ENCODE peak calls at places on chromosome 22, in five cellular contexts. B, R, O, F and Z are unnamed samples.

GRCh38 chr22:49323751-49324415 is 503.8 kb downstream of the BRD1 start:
- DNase-seq in F (no peak), B (no peak), R (no peak), O (no peak), Z (no peak)

GRCh38 chr22:38866399-38867123 is 5.5 kb downstream of the CBX6 start:
- DNase-seq in O (no peak), F (no peak), R (no peak), B (no peak), Z (no peak)

GRCh38 chr22:46071451-46072029 is 78.8 kb upstream of the PPARA start:
- DNase-seq in O (no peak), B (peak), R (peak), F (peak), Z (peak)

GRCh38 chr22:30969532-30970355 is 679 bp downstream of the TUG1 start:
- DNase-seq in R (peak), B (peak), O (no peak), F (peak), Z (peak)

GRCh38 chr22:26642465-26643367 is 14.7 kb upstream of the MIAT start:
- DNase-seq in B (no peak), O (peak), F (no peak), R (peak), Z (peak)

GRCh38 chr22:45318558-45319318 is 9.0 kb downstream of the FAM118A start:
- DNase-seq in R (peak), O (peak), F (peak), B (no peak), Z (peak)

GRCh38 chr22:27480487-27480886 is 321.1 kb downstream of the MN1 start:
- DNase-seq in R (no peak), O (no peak), B (no peak), F (no peak), Z (no peak)

GRCh38 chr22:19756288-19757128 is 4.1 kb upstream of the TBX1 start:
- DNase-seq in B (no peak), F (no peak), R (peak), O (peak), Z (peak)

GRCh38 chr22:43009444-43009843 is 5.5 kb downstream of the PACSIN2 start:
- DNase-seq in B (no peak), R (no peak), F (no peak), O (no peak), Z (no peak)

GRCh38 chr22:50278461-50278860 is 8.3 kb upstream of the MAPK11 start:
- DNase-seq in B (no peak), F (no peak), O (no peak), R (no peak), Z (no peak)

GRCh38 chr22:23847991-23848864 is 9.4 kb upstream of the DERL3 start:
- DNase-seq in F (no peak), O (no peak), B (no peak), R (no peak), Z (no peak)

GRCh38 chr22:44890416-44891292 is 119.2 kb downstream of the PHF21B start:
- DNase-seq in O (no peak), F (no peak), R (no peak), B (no peak), Z (no peak)

GRCh38 chr22:35446365-35446764 is 46.4 kb downstream of the MCM5 start:
- DNase-seq in F (peak), R (no peak), B (peak), O (no peak), Z (no peak)

GRCh38 chr22:30314918-30315317 is 11.8 kb downstream of the TBC1D10A start:
- DNase-seq in R (no peak), F (peak), O (no peak), B (no peak), Z (peak)

GRCh38 chr22:36244522-36245391 is 5.4 kb upstream of the APOL2 start:
- DNase-seq in F (no peak), O (no peak), B (no peak), R (no peak), Z (no peak)

GRCh38 chr22:20193761-20194494 is 43.1 kb upstream of the CCDC188 start:
- DNase-seq in R (no peak), O (no peak), B (no peak), F (no peak), Z (no peak)

GRCh38 chr22:38172016-38172431 is 9.6 kb downstream of the PLA2G6 start:
- DNase-seq in R (no peak), B (no peak), F (peak), O (no peak), Z (no peak)

GRCh38 chr22:23906641-23907040 is 12.5 kb downstream of the MIF start:
- DNase-seq in F (no peak), B (no peak), R (no peak), O (no peak), Z (no peak)

GRCh38 chr22:27952091-27952490 is 33.0 kb upstream of the PITPNB start:
- DNase-seq in O (no peak), F (peak), B (no peak), R (no peak), Z (no peak)

GRCh38 chr22:32539631-32540449 is 65.2 kb downstream of the FBXO7 start:
- DNase-seq in F (peak), O (no peak), R (no peak), B (no peak), Z (no peak)

GRCh38 chr22:28896611-28897010 is 13.2 kb downstream of the ZNRF3 start:
- DNase-seq in F (no peak), O (no peak), R (no peak), B (no peak), Z (no peak)

GRCh38 chr22:26744892-26745808 is 87.8 kb downstream of the MIAT start:
- DNase-seq in B (no peak), F (no peak), R (no peak), O (no peak), Z (no peak)